ENCODE peak calls at places on chromosome 13, in four cellular contexts. One of them, this sample, is unnamed.

GRCh38 chr13:69050696-69051095 is 1056.9 kb upstream of the ATXN8OS start:
- DNase-seq in K562: no peak
- DNase-seq in H1: no peak
- DNase-seq in GM12878: no peak
- DNase-seq in this sample: no peak

GRCh38 chr13:29522044-29522685 is 73.3 kb downstream of the SLC7A1 start:
- DNase-seq in GM12878: no peak
- DNase-seq in K562: no peak
- DNase-seq in H1: no peak
- DNase-seq in this sample: no peak

GRCh38 chr13:112187527-112188297 is 120.8 kb downstream of the SOX1 start:
- DNase-seq in GM12878: no peak
- DNase-seq in K562: no peak
- DNase-seq in H1: no peak
- DNase-seq in this sample: no peak

GRCh38 chr13:108974686-108975085 is 345.3 kb downstream of the MYO16 start:
- DNase-seq in K562: no peak
- DNase-seq in H1: no peak
- DNase-seq in GM12878: no peak
- DNase-seq in this sample: no peak

GRCh38 chr13:26811636-26812035 is 51.0 kb upstream of the GPR12 start:
- DNase-seq in GM12878: no peak
- DNase-seq in H1: no peak
- DNase-seq in K562: no peak
- DNase-seq in this sample: no peak

GRCh38 chr13:46804391-46804815 is 7.4 kb upstream of the ESD start:
- DNase-seq in K562: no peak
- DNase-seq in H1: no peak
- DNase-seq in GM12878: no peak
- DNase-seq in this sample: peak; percentile 9

GRCh38 chr13:94329277-94329676 is 150.2 kb downstream of the DCT start:
- DNase-seq in H1: no peak
- DNase-seq in GM12878: no peak
- DNase-seq in K562: no peak
- DNase-seq in this sample: no peak

GRCh38 chr13:23609414-23610186 is 39.4 kb downstream of the TNFRSF19 start:
- DNase-seq in GM12878: no peak
- DNase-seq in H1: no peak
- DNase-seq in K562: no peak
- DNase-seq in this sample: no peak

GRCh38 chr13:48890386-48890785 is 85.3 kb upstream of the FNDC3A start:
- DNase-seq in K562: no peak
- DNase-seq in GM12878: no peak
- DNase-seq in H1: no peak
- DNase-seq in this sample: no peak

GRCh38 chr13:46721054-46721453 is 75.9 kb downstream of the ESD start:
- DNase-seq in GM12878: no peak
- DNase-seq in H1: no peak
- DNase-seq in K562: peak; percentile 50
- DNase-seq in this sample: peak; percentile 33

GRCh38 chr13:75514080-75515040 is 23.3 kb downstream of the COMMD6 start:
- DNase-seq in H1: no peak
- DNase-seq in K562: no peak
- DNase-seq in GM12878: no peak
- DNase-seq in this sample: no peak

GRCh38 chr13:110790371-110790770 is 76.9 kb downstream of the ING1 start:
- DNase-seq in H1: no peak
- DNase-seq in K562: no peak
- DNase-seq in GM12878: no peak
- DNase-seq in this sample: no peak

GRCh38 chr13:99911069-99911964 is 60.2 kb downstream of the ZIC5 start:
- DNase-seq in K562: no peak
- DNase-seq in H1: no peak
- DNase-seq in GM12878: no peak
- DNase-seq in this sample: no peak

GRCh38 chr13:80502359-80502758 is 161.4 kb upstream of the SPRY2 start:
- DNase-seq in GM12878: no peak
- DNase-seq in H1: no peak
- DNase-seq in K562: no peak
- DNase-seq in this sample: no peak

GRCh38 chr13:78993792-78994191 is 334.8 kb upstream of the OBI1 start:
- DNase-seq in H1: no peak
- DNase-seq in GM12878: peak; percentile 21
- DNase-seq in K562: no peak
- DNase-seq in this sample: no peak

GRCh38 chr13:26523007-26523406 is 34.5 kb upstream of the WASF3 start:
- DNase-seq in GM12878: no peak
- DNase-seq in K562: no peak
- DNase-seq in H1: no peak
- DNase-seq in this sample: no peak

GRCh38 chr13:23570099-23570926 is at the start of gene TNFRSF19:
- DNase-seq in GM12878: no peak
- DNase-seq in K562: peak; percentile 45
- DNase-seq in H1: no peak
- DNase-seq in this sample: peak; percentile 98

GRCh38 chr13:49527123-49527522 is 31.4 kb downstream of the PHF11 start:
- DNase-seq in K562: no peak
- DNase-seq in GM12878: no peak
- DNase-seq in H1: no peak
- DNase-seq in this sample: no peak

GRCh38 chr13:27658569-27658968 is 36.9 kb downstream of the POLR1D start:
- DNase-seq in K562: no peak
- DNase-seq in H1: no peak
- DNase-seq in GM12878: no peak
- DNase-seq in this sample: no peak

GRCh38 chr13:45374917-45375316 is 33.9 kb upstream of the TPT1 start:
- DNase-seq in K562: no peak
- DNase-seq in GM12878: no peak
- DNase-seq in H1: no peak
- DNase-seq in this sample: no peak

GRCh38 chr13:101579291-101579802 is 126.9 kb downstream of the ITGBL1 start:
- DNase-seq in H1: no peak
- DNase-seq in GM12878: no peak
- DNase-seq in K562: no peak
- DNase-seq in this sample: peak; percentile 2

GRCh38 chr13:109145631-109146030 is 516.2 kb downstream of the MYO16 start:
- DNase-seq in K562: peak; percentile 18
- DNase-seq in H1: no peak
- DNase-seq in GM12878: no peak
- DNase-seq in this sample: peak; percentile 13

GRCh38 chr13:48978942-48979601 is 3.4 kb downstream of the FNDC3A start:
- DNase-seq in GM12878: no peak
- DNase-seq in K562: peak; percentile 22
- DNase-seq in H1: no peak
- DNase-seq in this sample: no peak

GRCh38 chr13:95698047-95698749 is 21.3 kb downstream of the DNAJC3 start:
- DNase-seq in K562: no peak
- DNase-seq in H1: no peak
- DNase-seq in GM12878: no peak
- DNase-seq in this sample: no peak

GRCh38 chr13:108342369-108343289 is 73.1 kb downstream of the TNFSF13B start:
- DNase-seq in GM12878: peak; percentile 3
- DNase-seq in H1: no peak
- DNase-seq in K562: peak; percentile 43
- DNase-seq in this sample: peak; percentile 15

GRCh38 chr13:95354680-95355487 is 53.6 kb upstream of the ABCC4 start:
- DNase-seq in GM12878: no peak
- DNase-seq in K562: no peak
- DNase-seq in H1: no peak
- DNase-seq in this sample: peak; percentile 8

GRCh38 chr13:112102243-112102642 is 35.3 kb downstream of the SOX1 start:
- DNase-seq in H1: no peak
- DNase-seq in GM12878: no peak
- DNase-seq in K562: no peak
- DNase-seq in this sample: peak; percentile 6

GRCh38 chr13:61406275-61406674 is 9.4 kb downstream of the PCDH20 start:
- DNase-seq in GM12878: no peak
- DNase-seq in H1: no peak
- DNase-seq in K562: no peak
- DNase-seq in this sample: no peak

GRCh38 chr13:27339299-27339698 is 68.7 kb downstream of the RASL11A start:
- DNase-seq in K562: peak; percentile 61
- DNase-seq in GM12878: no peak
- DNase-seq in H1: no peak
- DNase-seq in this sample: peak; percentile 60

GRCh38 chr13:111911141-111911720 is 155.7 kb upstream of the SOX1 start:
- DNase-seq in GM12878: no peak
- DNase-seq in H1: no peak
- DNase-seq in K562: no peak
- DNase-seq in this sample: no peak

GRCh38 chr13:97284558-97284957 is 62.4 kb downstream of the MBNL2 start:
- DNase-seq in K562: no peak
- DNase-seq in H1: no peak
- DNase-seq in GM12878: no peak
- DNase-seq in this sample: no peak

GRCh38 chr13:48831248-48831647 is 144.5 kb upstream of the FNDC3A start:
- DNase-seq in GM12878: peak; percentile 16
- DNase-seq in H1: no peak
- DNase-seq in K562: no peak
- DNase-seq in this sample: no peak

GRCh38 chr13:114212096-114212495 is 22.6 kb upstream of the CDC16 start:
- DNase-seq in H1: no peak
- DNase-seq in GM12878: no peak
- DNase-seq in K562: no peak
- DNase-seq in this sample: no peak

GRCh38 chr13:57634829-57635165 is 3.3 kb downstream of the PCDH17 start:
- DNase-seq in GM12878: no peak
- DNase-seq in H1: no peak
- DNase-seq in K562: no peak
- DNase-seq in this sample: no peak

GRCh38 chr13:57632276-57633140 is 964 bp downstream of the PCDH17 start:
- DNase-seq in H1: no peak
- DNase-seq in GM12878: no peak
- DNase-seq in K562: no peak
- DNase-seq in this sample: no peak

GRCh38 chr13:57633141-57633949 is 1.8 kb downstream of the PCDH17 start:
- DNase-seq in K562: no peak
- DNase-seq in H1: no peak
- DNase-seq in GM12878: no peak
- DNase-seq in this sample: no peak

GRCh38 chr13:57635541-57635940 is 4.0 kb downstream of the PCDH17 start:
- DNase-seq in H1: no peak
- DNase-seq in GM12878: no peak
- DNase-seq in K562: no peak
- DNase-seq in this sample: no peak

GRCh38 chr13:57633950-57634828 is 2.6 kb downstream of the PCDH17 start:
- DNase-seq in H1: no peak
- DNase-seq in K562: no peak
- DNase-seq in GM12878: no peak
- DNase-seq in this sample: no peak
- TF ChIP-seq EZH2 in H1: no peak
- TF ChIP-seq EZH2 in K562: no peak
- TF ChIP-seq EZH2 in GM12878: no peak
- TF ChIP-seq EZH2 in this sample: no peak

GRCh38 chr13:31242342-31242741 is 42.6 kb downstream of the B3GLCT start:
- DNase-seq in H1: no peak
- DNase-seq in GM12878: no peak
- DNase-seq in K562: no peak
- DNase-seq in this sample: no peak
- TF ChIP-seq ATF2 in H1: no peak
- TF ChIP-seq ATF2 in GM12878: no peak
- TF ChIP-seq ATF2 in K562: no peak
- TF ChIP-seq ATF2 in this sample: no peak

GRCh38 chr13:20099319-20099718 is 61.5 kb downstream of the GJA3 start:
- DNase-seq in GM12878: no peak
- DNase-seq in H1: no peak
- DNase-seq in K562: no peak
- DNase-seq in this sample: no peak
- TF ChIP-seq EZH2 in GM12878: no peak
- TF ChIP-seq EZH2 in H1: no peak
- TF ChIP-seq EZH2 in K562: no peak
- TF ChIP-seq EZH2 in this sample: no peak

DNA sequence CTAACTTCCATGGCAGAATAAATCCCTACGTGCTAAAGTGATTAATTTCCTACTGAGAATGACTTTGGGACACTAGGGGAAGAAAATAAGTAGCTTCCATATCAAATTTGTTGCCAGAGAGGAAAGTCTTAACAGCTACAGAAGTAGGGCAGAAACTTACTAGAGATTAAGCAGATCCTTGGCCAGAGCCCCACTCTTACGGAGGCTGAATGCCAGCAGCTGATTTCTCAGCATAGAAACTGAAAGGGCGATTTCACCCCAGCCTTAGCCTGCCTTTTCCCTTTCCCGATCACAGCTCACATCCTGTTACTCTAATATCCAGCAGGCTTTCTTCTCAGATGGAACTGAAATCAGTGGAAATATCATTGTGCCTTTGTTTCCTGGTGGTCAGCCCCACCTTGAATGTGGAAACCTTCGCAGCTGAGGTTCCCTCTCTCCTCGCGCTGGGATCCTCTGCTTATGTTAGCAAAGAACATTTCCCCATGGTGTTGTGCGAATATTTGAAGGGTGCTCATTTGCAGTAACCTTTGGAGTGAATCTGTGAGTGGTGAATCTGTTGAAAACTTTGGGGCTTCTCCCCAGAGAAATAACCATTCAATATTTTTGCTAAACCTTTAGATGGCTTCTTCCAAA is 8.4 kb downstream of the FAM124A start:
- DNase-seq in H1: no peak
- DNase-seq in GM12878: no peak
- DNase-seq in K562: no peak
- DNase-seq in this sample: no peak
- TF ChIP-seq ATF2 in H1: no peak
- TF ChIP-seq ATF2 in GM12878: no peak
- TF ChIP-seq ATF2 in K562: no peak
- TF ChIP-seq ATF2 in this sample: no peak

DNA sequence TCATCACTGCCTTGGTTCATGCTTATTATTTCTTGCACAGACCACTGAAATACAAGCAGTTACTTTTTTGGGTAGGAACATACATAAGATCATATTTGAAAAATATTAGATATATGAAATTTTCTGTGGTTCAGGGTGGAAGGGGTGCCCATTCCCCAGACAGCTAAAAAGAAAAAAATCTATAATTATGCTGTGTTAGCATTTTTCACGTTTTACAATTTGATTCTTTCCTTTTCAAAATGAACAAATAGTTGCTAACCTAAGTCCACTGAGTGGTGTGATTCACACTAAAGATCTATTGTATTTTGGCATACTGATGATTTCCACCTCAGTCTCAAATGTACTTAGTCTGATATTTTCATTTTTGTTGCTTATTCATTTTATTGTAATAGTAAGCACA is 66.8 kb upstream of the FBXL3 start:
- DNase-seq in K562: no peak
- DNase-seq in H1: no peak
- DNase-seq in GM12878: no peak
- DNase-seq in this sample: no peak
- TF ChIP-seq EZH2 in K562: no peak
- TF ChIP-seq EZH2 in H1: no peak
- TF ChIP-seq EZH2 in GM12878: no peak
- TF ChIP-seq EZH2 in this sample: no peak